ENCODE peak calls at places on chromosome 19, in four cellular contexts. H is H9, R is IMR-90, U is mesendoderm. X is an unnamed sample.

GRCh38 chr19:53915000-53915399 is 5.9 kb downstream of the CACNG7 start:
- DNase-seq in H (peak; percentile 77), R (no peak), U (peak; percentile 57), X (no peak)

GRCh38 chr19:869245-870177 is 10.0 kb downstream of the CFD start:
- DNase-seq in H (no peak), R (peak; percentile 96), U (peak; percentile 61), X (no peak)

GRCh38 chr19:355134-355533 is 10.5 kb upstream of the MIER2 start:
- DNase-seq in H (no peak), R (no peak), U (no peak), X (no peak)

GRCh38 chr19:2361259-2362038 is 1.4 kb downstream of the TMPRSS9 start:
- DNase-seq in H (no peak), R (no peak), U (no peak), X (no peak)

GRCh38 chr19:18168673-18169381 is 4.8 kb upstream of the IFI30 start:
- DNase-seq in H (no peak), R (no peak), U (no peak), X (no peak)

GRCh38 chr19:35207391-35207871 is 21.1 kb downstream of the FAM187B start:
- DNase-seq in H (no peak), R (no peak), U (no peak), X (no peak)

GRCh38 chr19:49896863-49897621 is at the start of gene IL4I1:
- DNase-seq in H (no peak), R (peak; percentile 42), U (no peak), X (no peak)

GRCh38 chr19:1284979-1285736 is 515 bp upstream of the EFNA2 start:
- DNase-seq in H (no peak), R (no peak), U (no peak), X (no peak)

GRCh38 chr19:3471954-3472655 is 8.2 kb downstream of the SMIM24 start:
- DNase-seq in H (no peak), R (no peak), U (no peak), X (no peak)

GRCh38 chr19:51128227-51128626 is 3.5 kb downstream of the SIGLEC9 start:
- DNase-seq in H (no peak), R (no peak), U (no peak), X (no peak)

GRCh38 chr19:33728141-33728540 is 68.5 kb upstream of the KCTD15 start:
- DNase-seq in H (no peak), R (no peak), U (no peak), X (no peak)

GRCh38 chr19:19095691-19096090 is 31.9 kb downstream of the SLC25A42 start:
- DNase-seq in H (no peak), R (no peak), U (no peak), X (no peak)

GRCh38 chr19:39839678-39840327 is 5.8 kb upstream of the DYRK1B start:
- DNase-seq in H (no peak), R (no peak), U (no peak), X (no peak)

GRCh38 chr19:3556978-3557460 is 367 bp downstream of the MFSD12 start:
- DNase-seq in H (peak; percentile 33), R (peak; percentile 35), U (peak; percentile 49), X (no peak)

GRCh38 chr19:46009530-46010510 is 13.0 kb downstream of the PGLYRP1 start:
- DNase-seq in H (peak; percentile 86), R (peak; percentile 58), U (peak; percentile 90), X (no peak)

GRCh38 chr19:27889156-27889555 is 1323.8 kb downstream of the UQCRFS1 start:
- DNase-seq in H (no peak), R (no peak), U (no peak), X (no peak)

DNA sequence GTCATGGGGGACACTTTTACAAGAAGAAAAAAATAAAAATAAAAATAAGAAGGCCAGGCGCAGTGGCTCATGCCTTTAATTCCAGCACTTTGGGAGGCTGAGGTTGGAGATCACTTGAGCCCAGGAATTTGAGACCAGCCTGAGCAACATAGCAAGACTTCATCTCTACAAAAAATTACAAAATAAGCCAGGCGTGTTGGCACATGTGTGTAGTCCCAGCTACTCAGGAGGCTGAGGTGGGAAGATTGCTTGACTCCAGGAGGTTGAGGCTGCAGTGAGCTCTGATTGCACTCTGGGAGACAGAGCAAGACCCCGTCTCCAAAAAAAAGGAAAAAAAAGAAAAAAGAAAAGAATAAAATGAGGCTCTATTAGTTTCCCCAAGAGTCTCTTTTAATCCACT is 157.0 kb downstream of the PTPRS start:
- DNase-seq in H (no peak), R (no peak), U (no peak), X (no peak)
- H4K5ac ChIP-seq in H (no peak overlapping the region), R (no peak overlapping the region), U (no peak overlapping the region), X (no peak overlapping the region)

DNA sequence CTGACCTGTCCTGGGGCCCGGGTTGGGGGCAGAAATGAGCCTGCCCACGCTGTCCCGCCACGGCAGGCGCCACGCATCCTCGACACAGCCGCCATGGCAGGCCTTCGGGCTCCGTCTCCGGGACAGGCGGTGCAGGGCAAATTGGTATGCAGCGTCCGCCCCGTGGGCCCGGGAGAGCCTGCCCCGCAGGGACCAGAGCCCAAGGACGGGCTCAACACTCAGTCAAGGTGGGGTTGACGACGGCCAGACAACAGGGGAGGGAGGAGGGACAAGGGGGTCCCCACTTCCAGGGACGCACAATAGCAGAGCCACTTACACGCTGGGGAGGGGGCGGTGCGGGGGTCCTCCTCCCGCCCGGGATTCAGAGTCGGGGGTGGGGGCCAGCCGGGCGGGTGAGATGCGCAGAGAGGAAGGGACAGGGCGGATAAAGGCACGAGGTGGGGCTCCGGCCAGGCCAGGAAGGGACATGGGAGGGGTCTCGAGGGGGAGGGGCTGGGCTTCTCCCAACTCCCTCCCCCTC is 1.2 kb downstream of the CTXN1 start:
- DNase-seq in H (no peak), R (no peak), U (no peak), X (peak; percentile 62)
- H4K5ac ChIP-seq in H (no peak overlapping the region), R (no peak overlapping the region), U (no peak overlapping the region), X (peak overlapping the region; percentile 65)

GRCh38 chr19:5314012-5314906 is 26.4 kb downstream of the PTPRS start:
- DNase-seq in H (no peak), R (peak; percentile 16), U (no peak), X (no peak)
- H4K5ac ChIP-seq in H (no peak overlapping the region), R (no peak overlapping the region), U (no peak overlapping the region), X (no peak overlapping the region)

GRCh38 chr19:15737722-15738121 is at the start of gene OR10H3:
- DNase-seq in H (no peak), R (no peak), U (no peak), X (no peak)

DNA sequence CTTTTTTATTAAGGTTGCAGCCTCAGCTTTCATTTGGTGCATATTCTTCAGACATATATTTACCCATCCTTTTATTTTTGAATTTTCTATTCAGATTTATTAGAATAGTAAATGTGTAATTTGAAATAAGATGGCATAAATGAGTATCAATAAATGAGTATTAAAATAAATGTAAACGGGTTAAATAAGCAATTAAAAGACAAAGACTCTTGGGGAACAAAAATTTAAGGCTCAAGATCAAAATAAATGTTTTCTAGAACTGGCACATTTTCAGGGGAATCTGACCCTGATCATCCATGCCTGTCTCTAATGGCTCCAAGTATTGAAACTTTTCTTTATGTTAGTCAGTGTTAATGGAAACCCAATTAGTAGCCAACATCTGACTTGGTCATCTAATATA is 3.0 kb downstream of the OR10H3 start:
- DNase-seq in H (no peak), R (no peak), U (no peak), X (no peak)
- H4K5ac ChIP-seq in H (no peak overlapping the region), R (no peak overlapping the region), U (no peak overlapping the region), X (no peak overlapping the region)

DNA sequence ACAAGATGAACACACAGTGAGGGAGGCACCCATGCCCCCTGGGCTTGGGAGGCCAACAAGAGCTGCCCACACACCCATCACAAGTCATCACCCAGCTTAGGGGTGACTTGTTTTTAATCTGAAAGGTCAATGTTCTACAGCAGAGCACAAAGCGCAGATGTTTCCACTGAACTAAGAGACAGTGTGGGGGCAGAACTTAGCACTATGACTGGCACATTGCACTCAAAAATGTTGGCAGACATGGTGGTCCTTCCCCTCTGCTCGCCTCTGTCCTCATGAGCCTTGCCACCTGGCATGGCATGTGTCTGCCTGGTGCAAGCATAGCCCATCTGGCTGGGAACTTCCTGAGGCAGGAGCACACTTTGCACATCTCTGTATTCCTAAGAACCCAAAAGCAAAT is 81.4 kb upstream of the ZNF98 start:
- DNase-seq in H (no peak), R (no peak), U (no peak), X (no peak)
- H4K5ac ChIP-seq in H (no peak overlapping the region), R (no peak overlapping the region), U (no peak overlapping the region), X (no peak overlapping the region)

DNA sequence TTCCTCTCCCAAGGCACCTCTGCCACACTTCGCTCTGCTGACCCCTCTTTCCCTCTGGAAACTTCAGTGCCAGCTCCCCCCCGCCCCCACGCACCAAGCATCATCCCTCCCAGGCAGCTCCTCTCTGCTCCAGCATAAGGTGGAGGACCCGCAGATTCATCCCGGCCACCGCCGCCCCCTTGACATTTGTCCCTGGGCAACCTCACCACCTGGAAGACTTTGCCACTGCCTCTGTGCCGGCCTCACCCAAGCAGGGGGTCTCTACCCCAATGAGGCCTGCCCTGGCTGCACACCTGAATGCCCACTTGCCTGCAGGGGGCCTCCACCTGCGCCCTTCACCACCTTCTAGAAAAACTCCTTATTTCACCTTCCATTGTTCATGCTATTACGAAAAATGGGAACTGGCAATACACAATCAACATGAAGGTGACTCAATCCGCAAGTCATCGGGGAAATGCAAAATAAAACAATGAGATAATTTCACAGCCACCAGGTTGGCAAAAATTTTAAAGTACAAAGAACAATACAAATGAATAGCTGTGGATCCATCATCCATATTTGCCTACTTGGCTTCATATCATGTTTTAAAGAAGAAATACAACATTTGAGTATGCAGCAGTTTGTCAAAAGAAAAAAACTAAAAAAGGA is 21.9 kb downstream of the CCNE1 start:
- DNase-seq in H (no peak), R (no peak), U (no peak), X (no peak)
- H4K5ac ChIP-seq in H (no peak overlapping the region), R (no peak overlapping the region), U (no peak overlapping the region), X (no peak overlapping the region)

X was measured in H1.